ENCODE peak calls at places on chromosomes 6 and 20, in nine cellular contexts. Q, G, Y, U, S, N, J, Z and A are unnamed samples.
A peak's percentile ranks its signal among the peaks of the same experiment; 100 is the strongest.

GRCh38 chr6:162833776-162834175 is 106.0 kb downstream of the PACRG start:
- DNase-seq in N (no peak), S (no peak), J (no peak), Z (no peak), Q (no peak), U (no peak), G (no peak), Y (no peak), A (no peak)

GRCh38 chr6:56226946-56227879 is 20.2 kb downstream of the COL21A1 start:
- DNase-seq in Q (peak; percentile 93), J (no peak), G (peak; percentile 93), N (peak; percentile 84), U (no peak), Z (no peak), Y (no peak), S (no peak), A (peak; percentile 78)

GRCh38 chr20:23309781-23310180 is 40.8 kb upstream of the NXT1 start:
- DNase-seq in Z (no peak), G (no peak), Y (no peak), N (no peak), S (no peak), J (no peak), Q (no peak), U (no peak), A (no peak)

GRCh38 chr6:46788791-46789190 is 4.4 kb upstream of the MEP1A start:
- DNase-seq in N (peak; percentile 2), Q (no peak), Z (peak; percentile 52), G (no peak), U (no peak), J (no peak), Y (no peak), S (no peak), A (no peak)

GRCh38 chr6:89066929-89067646 is 13.5 kb upstream of the PNRC1 start:
- DNase-seq in J (no peak), U (no peak), Y (no peak), G (no peak), Q (no peak), N (no peak), Z (no peak), S (no peak), A (no peak)

GRCh38 chr6:160767019-160767646 is 65.1 kb downstream of the PLG start:
- DNase-seq in S (peak; percentile 84), Q (peak; percentile 65), U (peak; percentile 57), Y (peak; percentile 70), N (peak; percentile 24), G (peak; percentile 35), J (peak; percentile 29), Z (peak; percentile 52), A (peak; percentile 4)

GRCh38 chr6:140253096-140253495 is 878.6 kb upstream of the CITED2 start:
- DNase-seq in Y (no peak), N (peak; percentile 62), Z (no peak), Q (peak; percentile 21), J (no peak), S (no peak), U (no peak), G (peak; percentile 57), A (peak; percentile 9)

GRCh38 chr6:43171284-43172126 is 436 bp downstream of the SRF start:
- DNase-seq in G (no peak), N (no peak), S (peak; percentile 56), Q (no peak), Y (peak; percentile 44), Z (no peak), J (no peak), U (no peak), A (no peak)

GRCh38 chr6:70277480-70277879 is 25.4 kb downstream of the COL9A1 start:
- DNase-seq in U (no peak), S (no peak), J (peak; percentile 8), Y (no peak), G (peak; percentile 3), N (peak; percentile 55), Z (peak; percentile 7), Q (peak; percentile 86), A (peak; percentile 48)

GRCh38 chr20:25051386-25052155 is 6.4 kb downstream of the ACSS1 start:
- DNase-seq in G (no peak), S (no peak), Z (no peak), Y (no peak), Q (no peak), U (no peak), N (no peak), J (no peak), A (no peak)

GRCh38 chr6:20319520-20320357 is 81.9 kb upstream of the E2F3 start:
- DNase-seq in Z (no peak), Q (no peak), S (no peak), N (no peak), G (no peak), Y (peak; percentile 16), J (no peak), U (no peak), A (no peak)

GRCh38 chr6:52328721-52329120 is 33.2 kb upstream of the PAQR8 start:
- DNase-seq in Z (no peak), J (no peak), S (no peak), Q (no peak), Y (no peak), N (no peak), U (no peak), G (no peak), A (no peak)

GRCh38 chr20:17525650-17526049 is 5.5 kb downstream of the BFSP1 start:
- DNase-seq in S (peak; percentile 45), J (no peak), G (no peak), Z (peak; percentile 57), Q (no peak), U (no peak), Y (no peak), N (peak; percentile 51), A (no peak)

GRCh38 chr20:11045412-11046175 is 371.8 kb upstream of the JAG1 start:
- DNase-seq in N (no peak), Q (no peak), U (no peak), Y (no peak), Z (no peak), S (no peak), J (no peak), G (no peak), A (no peak)

GRCh38 chr6:130376921-130377320 is 11.1 kb downstream of the TMEM200A start:
- DNase-seq in Q (peak; percentile 69), Y (no peak), S (no peak), Z (no peak), N (peak; percentile 28), U (no peak), J (no peak), G (peak; percentile 48), A (no peak)

GRCh38 chr20:4490045-4490444 is 231.7 kb upstream of the PRND start:
- DNase-seq in Y (no peak), Z (no peak), J (no peak), S (no peak), G (no peak), N (no peak), Q (no peak), U (no peak), A (no peak)

GRCh38 chr6:167968091-167968490 is 29.4 kb upstream of the KIF25 start:
- DNase-seq in S (peak; percentile 34), U (no peak), J (no peak), Z (no peak), N (peak; percentile 19), Y (no peak), G (no peak), Q (no peak), A (no peak)

GRCh38 chr6:157613011-157613522 is 210.0 kb upstream of the SNX9 start:
- DNase-seq in Z (peak; percentile 87), J (no peak), S (no peak), Q (peak; percentile 97), N (peak; percentile 91), U (no peak), G (peak; percentile 68), Y (no peak), A (peak; percentile 87)

GRCh38 chr20:58229198-58229802 is 847 bp upstream of the ANKRD60 start:
- DNase-seq in N (no peak), G (no peak), S (no peak), Y (no peak), Z (no peak), Q (peak; percentile 17), U (no peak), J (no peak), A (no peak)

GRCh38 chr6:161215876-161216615 is 57.8 kb downstream of the AGPAT4 start:
- DNase-seq in S (no peak), Y (no peak), U (no peak), Z (no peak), Q (peak; percentile 71), J (no peak), N (peak; percentile 54), G (no peak), A (no peak)

GRCh38 chr6:125871365-125871764 is 80.6 kb downstream of the NCOA7 start:
- DNase-seq in Z (peak; percentile 50), G (no peak), Y (no peak), U (no peak), S (no peak), N (no peak), Q (no peak), J (no peak), A (no peak)

GRCh38 chr6:127458817-127459216 is 372 bp downstream of the KIAA0408 start:
- DNase-seq in Q (peak; percentile 84), Y (no peak), U (no peak), S (peak; percentile 10), Z (peak; percentile 13), J (no peak), N (peak; percentile 79), G (peak; percentile 70), A (peak; percentile 73)
- H3K4me3 ChIP-seq in Q (peak overlapping the region; percentile 45), Y (no peak overlapping the region), U (peak overlapping the region; percentile 46), S (no peak overlapping the region), Z (no peak overlapping the region), J (peak overlapping the region; percentile 31), N (no peak overlapping the region), G (peak overlapping the region; percentile 33), A (peak overlapping the region; percentile 36)

GRCh38 chr6:24504642-24505586 is 10.1 kb downstream of the ALDH5A1 start:
- DNase-seq in N (no peak), S (no peak), Q (no peak), Z (no peak), J (no peak), U (no peak), G (peak; percentile 5), Y (no peak), A (no peak)
- TF ChIP-seq CTCF in N (no peak), S (no peak), Q (no peak), Z (no peak), J (no peak), U (no peak), G (no peak), Y (no peak), A (no peak)

GRCh38 chr20:35461620-35462019 is 6.2 kb downstream of the CEP250 start:
- DNase-seq in G (no peak), Q (no peak), N (peak; percentile 52), U (no peak), Z (no peak), S (no peak), J (no peak), Y (no peak), A (no peak)
- H3K4me3 ChIP-seq in G (no peak overlapping the region), Q (no peak overlapping the region), N (no peak overlapping the region), U (no peak overlapping the region), Z (no peak overlapping the region), S (no peak overlapping the region), J (no peak overlapping the region), Y (no peak overlapping the region), A (no peak overlapping the region)

DNA sequence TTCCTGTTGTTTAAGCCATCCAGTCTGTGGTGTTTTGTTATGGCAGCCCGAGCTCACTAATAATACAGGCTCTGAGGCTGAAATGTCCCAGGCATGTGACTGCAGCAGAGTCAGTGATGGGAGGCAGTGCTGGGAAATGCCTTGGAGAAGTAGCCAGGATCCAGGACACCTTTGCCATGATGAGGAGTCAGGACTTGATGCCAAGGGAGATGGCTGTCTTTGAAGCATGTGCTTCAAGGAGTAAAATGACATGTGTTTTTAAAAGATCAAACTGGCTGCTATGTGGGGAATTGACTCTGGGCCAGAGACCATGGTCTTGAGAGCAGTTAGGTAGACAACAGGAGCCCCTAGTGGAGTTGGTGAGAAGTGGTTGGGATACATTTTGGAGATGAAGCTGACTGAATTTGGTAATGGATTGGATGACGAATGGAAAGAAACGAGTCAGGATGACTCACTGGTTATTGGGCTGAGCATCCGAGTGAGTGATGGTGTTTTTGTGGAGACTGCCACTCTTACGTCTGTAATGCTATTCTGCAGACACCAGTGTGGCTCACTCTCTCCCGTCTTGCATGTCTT is 322.2 kb downstream of the PLCB1 start:
- DNase-seq in U (no peak), Z (peak; percentile 43), N (peak; percentile 98), S (peak; percentile 8), J (no peak), Y (peak; percentile 56), Q (peak; percentile 88), G (peak; percentile 84), A (peak; percentile 94)
- TF ChIP-seq CTCF in U (peak; percentile 41), Z (peak; percentile 34), N (peak; percentile 71), S (peak; percentile 70), J (peak; percentile 38), Y (peak; percentile 45), Q (peak; percentile 60), G (peak; percentile 62), A (peak; percentile 70)